ENCODE peak calls at places on chromosomes 5 and 9, in ten cellular contexts. P, S, R, X, N, F, U, C, O and E are unnamed samples.

GRCh38 chr5:133251296-133252132 is 199.7 kb downstream of the HSPA4 start:
- DNase-seq in P (no peak), S (no peak), R (no peak), X (peak; percentile 45), N (no peak), F (no peak), U (no peak), C (no peak), O (no peak), E (no peak)

GRCh38 chr5:136642976-136643375 is 277.6 kb upstream of the TRPC7 start:
- DNase-seq in P (no peak), S (no peak), R (no peak), X (peak; percentile 89), N (no peak), F (no peak), U (no peak), C (no peak), O (no peak), E (no peak)

GRCh38 chr9:128723866-128724743 is at the start of gene ZDHHC12:
- DNase-seq in P (peak; percentile 100), S (peak; percentile 96), R (peak; percentile 99), X (peak; percentile 98), N (peak; percentile 94), F (peak; percentile 95), U (peak; percentile 89), C (peak; percentile 95), O (peak; percentile 99), E (peak; percentile 98)

GRCh38 chr9:131624636-131625241 is 79.4 kb downstream of the PRRT1B start:
- DNase-seq in P (no peak), S (peak; percentile 22), R (no peak), X (peak; percentile 53), N (peak; percentile 63), F (no peak), U (peak; percentile 30), C (no peak), O (no peak), E (peak; percentile 79)

GRCh38 chr5:32068561-32068960 is 105.6 kb downstream of the GOLPH3 start:
- DNase-seq in P (no peak), S (no peak), R (no peak), X (no peak), N (no peak), F (no peak), U (no peak), C (no peak), O (no peak), E (no peak)

GRCh38 chr5:126508251-126508961 is 85.2 kb downstream of the GRAMD2B start:
- DNase-seq in P (no peak), S (no peak), R (no peak), X (no peak), N (no peak), F (no peak), U (no peak), C (no peak), O (no peak), E (no peak)

GRCh38 chr9:134260801-134261200 is 65.5 kb upstream of the RXRA start:
- DNase-seq in P (no peak), S (no peak), R (no peak), X (no peak), N (no peak), F (no peak), U (no peak), C (no peak), O (no peak), E (no peak)

GRCh38 chr9:89177401-89178161 is 1.0 kb downstream of the SHC3 start:
- DNase-seq in P (no peak), S (peak; percentile 45), R (no peak), X (no peak), N (no peak), F (peak; percentile 39), U (no peak), C (peak; percentile 27), O (no peak), E (no peak)

GRCh38 chr9:126412945-126413344 is 86.3 kb downstream of the MVB12B start:
- DNase-seq in P (no peak), S (no peak), R (no peak), X (no peak), N (no peak), F (no peak), U (no peak), C (no peak), O (no peak), E (no peak)

GRCh38 chr9:112570731-112571167 is 84.1 kb downstream of the KIAA1958 start:
- DNase-seq in P (no peak), S (no peak), R (no peak), X (no peak), N (no peak), F (no peak), U (no peak), C (no peak), O (no peak), E (no peak)

GRCh38 chr9:93577940-93578682 is 1.7 kb downstream of the PHF2 start:
- DNase-seq in P (no peak), S (no peak), R (no peak), X (peak; percentile 16), N (no peak), F (no peak), U (no peak), C (no peak), O (no peak), E (peak; percentile 15)

GRCh38 chr9:79382468-79382867 is 189.3 kb upstream of the TLE4 start:
- DNase-seq in P (no peak), S (peak; percentile 77), R (no peak), X (no peak), N (no peak), F (no peak), U (no peak), C (no peak), O (no peak), E (peak; percentile 40)

GRCh38 chr9:136372561-136373299 is 739 bp downstream of the CARD9 start:
- DNase-seq in P (no peak), S (peak; percentile 75), R (no peak), X (peak; percentile 77), N (no peak), F (peak; percentile 85), U (peak; percentile 51), C (no peak), O (no peak), E (peak; percentile 59)

GRCh38 chr5:145830594-145830993 is 4.5 kb downstream of the PRELID2 start:
- DNase-seq in P (no peak), S (peak; percentile 59), R (no peak), X (no peak), N (no peak), F (peak; percentile 43), U (no peak), C (no peak), O (no peak), E (no peak)
- H3K4me1 ChIP-seq in P (peaks cover 27% of the 10 kb centered on the region), S (peaks cover under 1% of the 10 kb centered on the region), R (peaks cover 21% of the 10 kb centered on the region), X (no peaks in the 10 kb centered on the region), N (peaks cover 14% of the 10 kb centered on the region), F (peaks cover 13% of the 10 kb centered on the region), U (peaks cover 7% of the 10 kb centered on the region), C (peaks cover 3% of the 10 kb centered on the region), O (peaks cover 2% of the 10 kb centered on the region), E (peaks cover 24% of the 10 kb centered on the region)

DNA sequence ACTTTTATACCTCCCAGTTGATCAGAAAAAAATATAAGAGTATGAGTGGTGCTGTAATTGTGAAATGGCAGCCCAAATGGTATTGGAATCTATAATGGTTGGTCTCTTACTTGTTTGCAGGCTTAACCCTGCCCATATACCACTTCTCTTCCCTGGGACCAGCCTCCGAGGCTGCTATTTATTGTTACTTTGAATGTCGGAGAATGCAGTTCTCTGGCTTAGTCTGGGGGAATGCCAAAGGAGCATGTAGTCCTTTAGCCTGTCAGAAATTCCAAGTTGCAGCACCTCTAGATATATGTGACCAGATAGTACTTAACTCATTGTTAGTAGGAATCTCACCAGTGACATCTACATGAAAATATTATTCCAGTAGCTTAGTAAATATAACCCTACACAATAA is 47.5 kb downstream of the SLC44A1 start:
- DNase-seq in P (no peak), S (no peak), R (no peak), X (no peak), N (peak; percentile 20), F (peak; percentile 40), U (no peak), C (no peak), O (no peak), E (no peak)
- H3K27ac ChIP-seq in P (peak overlapping the region; percentile 30), S (no peak overlapping the region), R (no peak overlapping the region), X (peak overlapping the region; percentile 56), N (peak overlapping the region; percentile 10), F (peak overlapping the region; percentile 90), U (no peak overlapping the region), C (no peak overlapping the region), O (no peak overlapping the region), E (no peak overlapping the region)

DNA sequence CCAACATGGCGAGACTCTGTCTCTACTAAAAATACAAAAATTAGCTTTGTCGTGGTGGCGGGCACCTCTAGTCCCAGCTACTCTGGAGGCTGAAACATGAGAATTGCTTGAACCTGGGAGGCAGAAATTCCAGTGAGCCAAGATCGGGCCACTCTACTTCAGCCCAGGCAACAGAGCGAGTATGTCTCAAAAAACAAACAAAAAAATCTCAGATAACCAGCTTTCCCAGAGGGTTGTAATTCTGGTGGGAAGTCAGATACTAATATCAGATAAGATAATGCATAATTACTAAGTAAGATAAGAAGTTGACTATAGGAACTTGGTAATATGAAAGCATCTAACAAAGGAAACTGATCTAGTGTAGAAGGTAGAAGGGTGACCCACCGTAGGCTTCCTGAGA is 60.6 kb downstream of the PCDH1 start:
- DNase-seq in P (no peak), S (no peak), R (no peak), X (no peak), N (no peak), F (no peak), U (no peak), C (no peak), O (no peak), E (no peak)
- H3K4me1 ChIP-seq in P (peaks cover 17% of the 10 kb centered on the region), S (peaks cover 4% of the 10 kb centered on the region), R (peaks cover 7% of the 10 kb centered on the region), X (no peaks in the 10 kb centered on the region), N (peaks cover 68% of the 10 kb centered on the region), F (no peaks in the 10 kb centered on the region), U (peaks cover 5% of the 10 kb centered on the region), C (peaks cover 26% of the 10 kb centered on the region), O (no peaks in the 10 kb centered on the region), E (peaks cover 10% of the 10 kb centered on the region)

DNA sequence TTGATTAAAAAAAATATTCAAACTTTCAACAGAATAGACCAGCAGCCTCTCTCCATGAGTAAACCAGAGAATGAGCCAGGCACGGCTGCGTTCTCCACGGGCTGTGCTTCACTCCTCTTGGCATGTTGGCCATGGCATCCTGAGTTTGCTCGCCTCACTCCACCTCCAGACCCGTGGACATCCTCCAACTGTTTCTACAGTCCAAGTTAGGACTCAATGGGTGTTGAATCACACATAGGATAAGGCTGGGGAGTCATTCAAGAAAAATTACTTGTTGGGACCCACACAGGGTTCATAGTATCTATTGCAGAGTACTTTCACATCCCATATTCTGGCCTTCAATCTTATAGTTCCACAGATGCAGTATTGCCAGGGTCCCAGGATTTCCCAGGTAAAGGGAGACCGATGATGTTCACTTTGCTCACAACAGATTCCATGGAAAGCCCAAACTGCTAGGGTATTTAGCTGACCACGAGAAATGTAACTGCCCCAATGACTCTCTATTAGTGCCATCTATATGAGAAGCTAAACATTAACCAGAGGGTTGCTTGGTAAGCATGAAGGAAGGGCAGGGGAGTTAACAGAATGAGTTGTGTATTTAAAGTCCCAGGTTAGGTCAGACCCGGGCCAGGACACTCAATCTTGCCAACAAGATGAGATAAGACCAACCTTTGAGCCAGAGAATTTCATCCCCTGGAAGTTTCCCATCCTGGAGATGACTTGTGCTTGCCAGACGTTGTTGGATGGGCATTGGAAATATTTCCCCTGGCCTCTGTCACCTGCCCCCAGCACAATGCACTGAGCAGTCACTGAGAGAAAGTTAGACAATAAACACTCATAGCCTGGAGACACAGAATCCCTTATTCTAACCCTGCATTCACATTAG is 19.7 kb upstream of the GDA start:
- DNase-seq in P (no peak), S (no peak), R (no peak), X (no peak), N (no peak), F (no peak), U (no peak), C (no peak), O (no peak), E (no peak)
- H3K27ac ChIP-seq in P (no peak overlapping the region), S (no peak overlapping the region), R (no peak overlapping the region), X (no peak overlapping the region), N (no peak overlapping the region), F (no peak overlapping the region), U (no peak overlapping the region), C (no peak overlapping the region), O (no peak overlapping the region), E (no peak overlapping the region)